ENCODE peak calls at places on chromosomes 16 and 17, in eight cellular contexts. J, R, V, C, P, L, E and A are unnamed samples.

GRCh38 chr17:31484821-31485220 is 93.3 kb downstream of the RAB11FIP4 start:
- DNase-seq in J (no peak), R (no peak), E (no peak), P (no peak), L (no peak), C (no peak), V (no peak), A (no peak)

GRCh38 chr17:71423871-71424546 is 696.8 kb upstream of the SOX9 start:
- DNase-seq in E (no peak), P (no peak), J (peak), V (peak), C (peak), L (peak), R (no peak), A (no peak)

GRCh38 chr16:17571499-17572093 is 100.8 kb upstream of the XYLT1 start:
- DNase-seq in V (no peak), R (no peak), L (no peak), E (no peak), J (no peak), C (no peak), P (no peak), A (no peak)

GRCh38 chr16:27844826-27845225 is 218.7 kb downstream of the GSG1L start:
- DNase-seq in P (no peak), V (no peak), C (no peak), L (no peak), R (no peak), E (no peak), J (no peak), A (no peak)

GRCh38 chr17:14790518-14790917 is 474.6 kb downstream of the PMP22 start:
- DNase-seq in V (peak), C (no peak), J (peak), R (no peak), E (no peak), P (no peak), L (no peak), A (no peak)

GRCh38 chr17:6786618-6787017 is 10.6 kb downstream of the FBXO39 start:
- DNase-seq in P (peak), E (no peak), C (no peak), L (no peak), V (peak), R (no peak), J (peak), A (no peak)

GRCh38 chr17:82441686-82442487 is 8.7 kb downstream of the CYBC1 start:
- DNase-seq in C (no peak), P (no peak), L (no peak), E (no peak), R (no peak), V (no peak), J (no peak), A (no peak)

GRCh38 chr16:1746693-1747195 is 24.6 kb downstream of the NME3 start:
- DNase-seq in J (no peak), P (no peak), E (no peak), L (no peak), V (peak), C (no peak), R (no peak), A (no peak)

GRCh38 chr17:59706900-59707181 is 389 bp downstream of the PTRH2 start:
- DNase-seq in C (no peak), E (no peak), J (no peak), R (no peak), L (no peak), V (no peak), P (no peak), A (no peak)

GRCh38 chr17:7048968-7049367 is 5.1 kb upstream of the SLC16A11 start:
- DNase-seq in C (no peak), L (no peak), E (no peak), P (peak), V (no peak), R (no peak), J (no peak), A (no peak)

GRCh38 chr16:57863434-57864160 is 61.3 kb upstream of the KIFC3 start:
- DNase-seq in R (peak), E (no peak), V (peak), P (peak), L (peak), C (peak), J (peak), A (no peak)

GRCh38 chr16:10178079-10178478 is 4.1 kb downstream of the GRIN2A start:
- DNase-seq in C (no peak), P (peak), L (peak), V (no peak), J (no peak), E (no peak), R (no peak), A (no peak)

GRCh38 chr16:53896711-53897110 is 192.8 kb downstream of the FTO start:
- DNase-seq in E (no peak), L (no peak), C (no peak), P (no peak), J (no peak), V (no peak), R (no peak), A (no peak)

GRCh38 chr16:285146-286055 is 2.4 kb downstream of the PDIA2 start:
- DNase-seq in C (no peak), J (no peak), R (no peak), E (no peak), L (no peak), V (no peak), P (no peak), A (no peak)

GRCh38 chr17:77842148-77842905 is 116.2 kb upstream of the TNRC6C start:
- DNase-seq in R (no peak), L (no peak), V (peak), P (no peak), J (peak), E (no peak), C (no peak), A (no peak)

GRCh38 chr16:69346683-69347082 is 4.9 kb downstream of the TMED6 start:
- DNase-seq in V (no peak), L (no peak), J (no peak), P (no peak), R (no peak), C (no peak), E (no peak), A (no peak)